ENCODE peak calls at places on chromosome 1, in seven cellular contexts. One of them, this sample, is unnamed.

GRCh38 chr1:56666112-56666608 is 21.0 kb downstream of the PRKAA2 start:
- DNase-seq in cardiac muscle cell: no peak
- DNase-seq in heart right ventricle: no peak
- DNase-seq in fibroblast of villous mesenchyme: no peak
- DNase-seq in mammary epithelial cell: no peak
- DNase-seq in heart left ventricle: no peak
- DNase-seq in CD8-positive, alpha-beta T cell: no peak
- DNase-seq in this sample: no peak

GRCh38 chr1:224879404-224879803 is 50.1 kb upstream of the DNAH14 start:
- DNase-seq in cardiac muscle cell: peak
- DNase-seq in heart right ventricle: no peak
- DNase-seq in fibroblast of villous mesenchyme: peak
- DNase-seq in mammary epithelial cell: peak
- DNase-seq in heart left ventricle: no peak
- DNase-seq in CD8-positive, alpha-beta T cell: no peak
- DNase-seq in this sample: peak

GRCh38 chr1:8598783-8599182 is 218.7 kb downstream of the RERE start:
- DNase-seq in cardiac muscle cell: peak
- DNase-seq in heart right ventricle: no peak
- DNase-seq in fibroblast of villous mesenchyme: peak
- DNase-seq in mammary epithelial cell: no peak
- DNase-seq in heart left ventricle: peak
- DNase-seq in CD8-positive, alpha-beta T cell: no peak
- DNase-seq in this sample: peak

GRCh38 chr1:16012590-16013219 is 5.1 kb downstream of the HSPB7 start:
- DNase-seq in cardiac muscle cell: peak
- DNase-seq in heart right ventricle: peak
- DNase-seq in fibroblast of villous mesenchyme: peak
- DNase-seq in mammary epithelial cell: no peak
- DNase-seq in heart left ventricle: peak
- DNase-seq in CD8-positive, alpha-beta T cell: no peak
- DNase-seq in this sample: peak

GRCh38 chr1:24374891-24375786 is 38.4 kb downstream of the STPG1 start:
- DNase-seq in cardiac muscle cell: no peak
- DNase-seq in heart right ventricle: no peak
- DNase-seq in fibroblast of villous mesenchyme: no peak
- DNase-seq in mammary epithelial cell: no peak
- DNase-seq in heart left ventricle: no peak
- DNase-seq in CD8-positive, alpha-beta T cell: no peak
- DNase-seq in this sample: no peak

GRCh38 chr1:160159846-160160245 is 8.4 kb downstream of the ATP1A4 start:
- DNase-seq in cardiac muscle cell: no peak
- DNase-seq in heart right ventricle: no peak
- DNase-seq in fibroblast of villous mesenchyme: no peak
- DNase-seq in mammary epithelial cell: no peak
- DNase-seq in heart left ventricle: no peak
- DNase-seq in CD8-positive, alpha-beta T cell: no peak
- DNase-seq in this sample: no peak

GRCh38 chr1:233240839-233241682 is 54.5 kb downstream of the PCNX2 start:
- DNase-seq in cardiac muscle cell: peak
- DNase-seq in heart right ventricle: peak
- DNase-seq in fibroblast of villous mesenchyme: peak
- DNase-seq in mammary epithelial cell: no peak
- DNase-seq in heart left ventricle: peak
- DNase-seq in CD8-positive, alpha-beta T cell: no peak
- DNase-seq in this sample: peak

GRCh38 chr1:186531561-186532165 is 70.7 kb upstream of the PDC start:
- DNase-seq in cardiac muscle cell: peak
- DNase-seq in heart right ventricle: no peak
- DNase-seq in fibroblast of villous mesenchyme: peak
- DNase-seq in mammary epithelial cell: peak
- DNase-seq in heart left ventricle: no peak
- DNase-seq in CD8-positive, alpha-beta T cell: no peak
- DNase-seq in this sample: peak

GRCh38 chr1:29655945-29656866 is 419.9 kb downstream of the PTPRU start:
- DNase-seq in cardiac muscle cell: peak
- DNase-seq in heart right ventricle: peak
- DNase-seq in fibroblast of villous mesenchyme: peak
- DNase-seq in mammary epithelial cell: no peak
- DNase-seq in heart left ventricle: peak
- DNase-seq in CD8-positive, alpha-beta T cell: no peak
- DNase-seq in this sample: peak

GRCh38 chr1:8427493-8427892 is 109.6 kb downstream of the SLC45A1 start:
- DNase-seq in cardiac muscle cell: no peak
- DNase-seq in heart right ventricle: no peak
- DNase-seq in fibroblast of villous mesenchyme: peak
- DNase-seq in mammary epithelial cell: no peak
- DNase-seq in heart left ventricle: no peak
- DNase-seq in CD8-positive, alpha-beta T cell: no peak
- DNase-seq in this sample: peak

GRCh38 chr1:229006121-229006870 is 264.6 kb upstream of the RAB4A start:
- DNase-seq in cardiac muscle cell: peak
- DNase-seq in heart right ventricle: no peak
- DNase-seq in fibroblast of villous mesenchyme: no peak
- DNase-seq in mammary epithelial cell: no peak
- DNase-seq in heart left ventricle: no peak
- DNase-seq in CD8-positive, alpha-beta T cell: no peak
- DNase-seq in this sample: no peak

GRCh38 chr1:20578721-20579380 is 10.0 kb upstream of the CDA start:
- DNase-seq in cardiac muscle cell: no peak
- DNase-seq in heart right ventricle: no peak
- DNase-seq in fibroblast of villous mesenchyme: no peak
- DNase-seq in mammary epithelial cell: peak
- DNase-seq in heart left ventricle: no peak
- DNase-seq in CD8-positive, alpha-beta T cell: no peak
- DNase-seq in this sample: peak

GRCh38 chr1:67307251-67308060 is at the start of gene IL12RB2:
- DNase-seq in cardiac muscle cell: no peak
- DNase-seq in heart right ventricle: no peak
- DNase-seq in fibroblast of villous mesenchyme: no peak
- DNase-seq in mammary epithelial cell: no peak
- DNase-seq in heart left ventricle: peak
- DNase-seq in CD8-positive, alpha-beta T cell: no peak
- DNase-seq in this sample: no peak
- H3K4me3 ChIP-seq in cardiac muscle cell: peak
- H3K4me3 ChIP-seq in heart right ventricle: peak
- H3K4me3 ChIP-seq in fibroblast of villous mesenchyme: no peak
- H3K4me3 ChIP-seq in mammary epithelial cell: peak
- H3K4me3 ChIP-seq in heart left ventricle: peak
- H3K4me3 ChIP-seq in CD8-positive, alpha-beta T cell: peak
- H3K4me3 ChIP-seq in this sample: peak

DNA sequence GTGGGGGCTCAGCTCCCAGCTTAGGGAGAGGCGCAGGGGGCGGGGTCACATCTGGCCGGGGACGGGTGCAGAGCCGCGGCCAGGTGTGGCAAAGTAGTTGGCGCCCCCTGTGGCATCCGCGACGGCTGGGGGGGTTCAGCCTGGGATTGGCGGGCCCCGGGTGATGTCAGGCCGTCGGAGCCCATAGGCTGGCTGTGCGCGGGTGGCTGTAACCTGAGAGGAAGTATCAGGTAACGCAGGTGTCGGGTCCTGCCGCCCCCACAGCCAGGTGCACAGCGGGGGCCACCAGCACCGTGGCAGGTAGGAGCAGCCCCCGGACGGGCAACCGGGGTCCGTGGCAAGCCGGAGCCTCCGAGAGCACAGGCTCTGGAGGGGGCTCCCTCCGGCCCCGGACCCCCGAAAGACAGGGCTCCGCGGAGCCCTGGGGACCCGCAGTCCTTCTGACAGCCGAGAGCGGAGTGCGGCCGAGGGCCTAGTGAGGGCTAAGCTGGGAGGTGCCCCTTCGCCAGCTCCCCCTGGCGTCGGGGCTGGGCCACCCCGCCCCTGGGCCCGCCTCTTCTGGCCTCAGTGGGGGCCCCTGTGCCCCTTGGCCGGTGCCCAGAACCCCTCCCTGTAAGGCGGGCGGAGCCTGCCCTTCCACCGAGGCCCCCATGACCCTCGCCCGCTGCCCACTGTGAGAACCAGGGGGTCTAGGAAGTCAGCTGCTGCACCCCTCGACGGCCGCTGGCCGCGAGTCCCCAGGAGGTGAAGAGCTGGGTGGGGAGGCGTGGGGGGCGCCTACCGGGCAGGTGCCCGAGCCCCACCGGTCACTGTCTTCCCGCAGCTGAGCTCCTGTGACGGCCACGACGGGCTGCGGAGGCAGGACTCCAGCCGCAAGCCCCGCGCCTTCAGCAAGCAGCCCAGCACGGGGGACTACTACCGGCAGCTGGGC is 17.9 kb downstream of the TNFRSF25 start:
- DNase-seq in cardiac muscle cell: no peak
- DNase-seq in heart right ventricle: no peak
- DNase-seq in fibroblast of villous mesenchyme: no peak
- DNase-seq in mammary epithelial cell: no peak
- DNase-seq in heart left ventricle: no peak
- DNase-seq in CD8-positive, alpha-beta T cell: peak
- DNase-seq in this sample: no peak
- TF ChIP-seq CTCF in cardiac muscle cell: peak
- TF ChIP-seq CTCF in heart right ventricle: peak
- TF ChIP-seq CTCF in fibroblast of villous mesenchyme: no peak
- TF ChIP-seq CTCF in mammary epithelial cell: no peak
- TF ChIP-seq CTCF in heart left ventricle: no peak
- TF ChIP-seq CTCF in CD8-positive, alpha-beta T cell: peak
- TF ChIP-seq CTCF in this sample: no peak

GRCh38 chr1:46203738-46204405 is 738 bp downstream of the LURAP1 start:
- DNase-seq in cardiac muscle cell: no peak
- DNase-seq in heart right ventricle: no peak
- DNase-seq in fibroblast of villous mesenchyme: no peak
- DNase-seq in mammary epithelial cell: peak
- DNase-seq in heart left ventricle: no peak
- DNase-seq in CD8-positive, alpha-beta T cell: no peak
- DNase-seq in this sample: no peak
- H3K4me3 ChIP-seq in cardiac muscle cell: peak
- H3K4me3 ChIP-seq in heart right ventricle: peak
- H3K4me3 ChIP-seq in fibroblast of villous mesenchyme: peak
- H3K4me3 ChIP-seq in mammary epithelial cell: peak
- H3K4me3 ChIP-seq in heart left ventricle: peak
- H3K4me3 ChIP-seq in CD8-positive, alpha-beta T cell: peak
- H3K4me3 ChIP-seq in this sample: peak

DNA sequence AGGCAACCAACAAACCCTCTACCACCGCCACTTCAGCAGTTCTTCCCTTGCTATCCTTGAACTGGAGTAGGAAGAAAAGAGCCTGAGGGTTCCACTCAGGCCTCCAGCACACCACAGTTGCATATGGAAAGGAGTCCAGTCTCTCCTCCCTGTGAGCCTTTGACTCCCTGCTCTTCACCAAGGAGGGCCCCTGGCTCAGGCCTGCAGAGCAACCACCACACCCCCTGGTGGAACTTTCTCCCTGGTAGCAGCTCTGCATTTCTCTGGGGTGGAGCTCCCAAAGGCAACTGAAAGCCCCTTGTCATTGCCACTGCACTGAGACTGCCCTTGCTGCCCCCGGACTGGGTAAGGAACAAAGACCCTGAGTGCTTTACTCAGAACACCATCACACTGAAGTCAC is 1021.5 kb upstream of the ADGRL2 start:
- DNase-seq in cardiac muscle cell: no peak
- DNase-seq in heart right ventricle: no peak
- DNase-seq in fibroblast of villous mesenchyme: no peak
- DNase-seq in mammary epithelial cell: no peak
- DNase-seq in heart left ventricle: no peak
- DNase-seq in CD8-positive, alpha-beta T cell: no peak
- DNase-seq in this sample: no peak
- TF ChIP-seq CTCF in cardiac muscle cell: no peak
- TF ChIP-seq CTCF in heart right ventricle: no peak
- TF ChIP-seq CTCF in fibroblast of villous mesenchyme: no peak
- TF ChIP-seq CTCF in mammary epithelial cell: no peak
- TF ChIP-seq CTCF in heart left ventricle: no peak
- TF ChIP-seq CTCF in CD8-positive, alpha-beta T cell: no peak
- TF ChIP-seq CTCF in this sample: no peak

GRCh38 chr1:152513081-152513480 is 1.2 kb upstream of the CRCT1 start:
- DNase-seq in cardiac muscle cell: no peak
- DNase-seq in heart right ventricle: no peak
- DNase-seq in fibroblast of villous mesenchyme: no peak
- DNase-seq in mammary epithelial cell: no peak
- DNase-seq in heart left ventricle: no peak
- DNase-seq in CD8-positive, alpha-beta T cell: no peak
- DNase-seq in this sample: no peak

GRCh38 chr1:152516082-152516481 is 1.8 kb downstream of the CRCT1 start:
- DNase-seq in cardiac muscle cell: no peak
- DNase-seq in heart right ventricle: no peak
- DNase-seq in fibroblast of villous mesenchyme: no peak
- DNase-seq in mammary epithelial cell: no peak
- DNase-seq in heart left ventricle: no peak
- DNase-seq in CD8-positive, alpha-beta T cell: no peak
- DNase-seq in this sample: no peak

GRCh38 chr1:152517237-152517811 is 3.0 kb downstream of the CRCT1 start:
- DNase-seq in cardiac muscle cell: no peak
- DNase-seq in heart right ventricle: no peak
- DNase-seq in fibroblast of villous mesenchyme: no peak
- DNase-seq in mammary epithelial cell: peak
- DNase-seq in heart left ventricle: no peak
- DNase-seq in CD8-positive, alpha-beta T cell: no peak
- DNase-seq in this sample: no peak

GRCh38 chr1:152514715-152515453 is 602 bp downstream of the CRCT1 start:
- DNase-seq in cardiac muscle cell: no peak
- DNase-seq in heart right ventricle: no peak
- DNase-seq in fibroblast of villous mesenchyme: no peak
- DNase-seq in mammary epithelial cell: no peak
- DNase-seq in heart left ventricle: no peak
- DNase-seq in CD8-positive, alpha-beta T cell: no peak
- DNase-seq in this sample: no peak

GRCh38 chr1:152515454-152515823 is 1.2 kb downstream of the CRCT1 start:
- DNase-seq in cardiac muscle cell: peak
- DNase-seq in heart right ventricle: no peak
- DNase-seq in fibroblast of villous mesenchyme: no peak
- DNase-seq in mammary epithelial cell: peak
- DNase-seq in heart left ventricle: no peak
- DNase-seq in CD8-positive, alpha-beta T cell: no peak
- DNase-seq in this sample: no peak
- H3K4me3 ChIP-seq in cardiac muscle cell: no peak
- H3K4me3 ChIP-seq in heart right ventricle: peak
- H3K4me3 ChIP-seq in fibroblast of villous mesenchyme: no peak
- H3K4me3 ChIP-seq in mammary epithelial cell: peak
- H3K4me3 ChIP-seq in heart left ventricle: peak
- H3K4me3 ChIP-seq in CD8-positive, alpha-beta T cell: no peak
- H3K4me3 ChIP-seq in this sample: no peak

GRCh38 chr1:25700626-25701025 is 84.0 kb downstream of the MAN1C1 start:
- DNase-seq in cardiac muscle cell: no peak
- DNase-seq in heart right ventricle: no peak
- DNase-seq in fibroblast of villous mesenchyme: no peak
- DNase-seq in mammary epithelial cell: no peak
- DNase-seq in heart left ventricle: peak
- DNase-seq in CD8-positive, alpha-beta T cell: no peak
- DNase-seq in this sample: no peak
- TF ChIP-seq CTCF in cardiac muscle cell: peak
- TF ChIP-seq CTCF in heart right ventricle: no peak
- TF ChIP-seq CTCF in fibroblast of villous mesenchyme: peak
- TF ChIP-seq CTCF in mammary epithelial cell: no peak
- TF ChIP-seq CTCF in heart left ventricle: peak
- TF ChIP-seq CTCF in CD8-positive, alpha-beta T cell: no peak
- TF ChIP-seq CTCF in this sample: peak

This sample was measured in choroid plexus epithelial cell.